ENCODE peak calls at places on chromosome 12, in nine cellular contexts. One of them, this sample, is unnamed.

GRCh38 chr12:102059343-102059742 is 2.4 kb downstream of the WASHC3 start:
- DNase-seq in T follicular helper cell: no peak
- DNase-seq in aorta: no peak
- DNase-seq in NCI-H1092: no peak
- DNase-seq in activated gamma-delta T cell treated with Interleukin-2 at 50 U/mL for 16 hours: no peak
- DNase-seq in anterior cingulate cortex: no peak
- DNase-seq in HTR-8/SVneo: no peak
- DNase-seq in hippocampal formation: no peak
- DNase-seq in stomach: no peak
- DNase-seq in this sample: no peak

GRCh38 chr12:88658009-88658408 is 77.7 kb upstream of the KITLG start:
- DNase-seq in T follicular helper cell: no peak
- DNase-seq in aorta: no peak
- DNase-seq in activated gamma-delta T cell treated with Interleukin-2 at 50 U/mL for 16 hours: no peak
- DNase-seq in hippocampal formation: no peak
- DNase-seq in stomach: no peak
- DNase-seq in NCI-H1092: no peak
- DNase-seq in anterior cingulate cortex: no peak
- DNase-seq in HTR-8/SVneo: no peak
- DNase-seq in this sample: peak

GRCh38 chr12:77777274-77777673 is 53.4 kb upstream of the NAV3 start:
- DNase-seq in anterior cingulate cortex: no peak
- DNase-seq in aorta: no peak
- DNase-seq in NCI-H1092: no peak
- DNase-seq in activated gamma-delta T cell treated with Interleukin-2 at 50 U/mL for 16 hours: no peak
- DNase-seq in T follicular helper cell: no peak
- DNase-seq in HTR-8/SVneo: no peak
- DNase-seq in hippocampal formation: no peak
- DNase-seq in stomach: no peak
- DNase-seq in this sample: no peak

GRCh38 chr12:68331500-68331868 is 678 bp downstream of the MDM1 start:
- DNase-seq in stomach: no peak
- DNase-seq in anterior cingulate cortex: no peak
- DNase-seq in NCI-H1092: no peak
- DNase-seq in aorta: no peak
- DNase-seq in T follicular helper cell: no peak
- DNase-seq in HTR-8/SVneo: no peak
- DNase-seq in activated gamma-delta T cell treated with Interleukin-2 at 50 U/mL for 16 hours: no peak
- DNase-seq in hippocampal formation: no peak
- DNase-seq in this sample: no peak

GRCh38 chr12:2255301-2255700 is 202.5 kb downstream of the CACNA1C start:
- DNase-seq in hippocampal formation: no peak
- DNase-seq in T follicular helper cell: no peak
- DNase-seq in HTR-8/SVneo: no peak
- DNase-seq in anterior cingulate cortex: no peak
- DNase-seq in stomach: no peak
- DNase-seq in NCI-H1092: no peak
- DNase-seq in activated gamma-delta T cell treated with Interleukin-2 at 50 U/mL for 16 hours: no peak
- DNase-seq in aorta: no peak
- DNase-seq in this sample: no peak

GRCh38 chr12:89642959-89643358 is 65.7 kb downstream of the ATP2B1 start:
- DNase-seq in T follicular helper cell: no peak
- DNase-seq in stomach: no peak
- DNase-seq in hippocampal formation: no peak
- DNase-seq in HTR-8/SVneo: no peak
- DNase-seq in activated gamma-delta T cell treated with Interleukin-2 at 50 U/mL for 16 hours: no peak
- DNase-seq in anterior cingulate cortex: no peak
- DNase-seq in aorta: no peak
- DNase-seq in NCI-H1092: no peak
- DNase-seq in this sample: no peak

GRCh38 chr12:113424915-113425823 is 3.0 kb downstream of the SDSL start:
- DNase-seq in hippocampal formation: peak
- DNase-seq in NCI-H1092: no peak
- DNase-seq in stomach: peak
- DNase-seq in anterior cingulate cortex: peak
- DNase-seq in activated gamma-delta T cell treated with Interleukin-2 at 50 U/mL for 16 hours: peak
- DNase-seq in T follicular helper cell: peak
- DNase-seq in HTR-8/SVneo: peak
- DNase-seq in aorta: peak
- DNase-seq in this sample: peak

GRCh38 chr12:118033902-118034301 is 17.4 kb downstream of the RFC5 start:
- DNase-seq in activated gamma-delta T cell treated with Interleukin-2 at 50 U/mL for 16 hours: no peak
- DNase-seq in hippocampal formation: no peak
- DNase-seq in stomach: no peak
- DNase-seq in HTR-8/SVneo: no peak
- DNase-seq in anterior cingulate cortex: no peak
- DNase-seq in T follicular helper cell: no peak
- DNase-seq in aorta: no peak
- DNase-seq in NCI-H1092: no peak
- DNase-seq in this sample: no peak

GRCh38 chr12:59088673-59089072 is 168.4 kb upstream of the LRIG3 start:
- DNase-seq in activated gamma-delta T cell treated with Interleukin-2 at 50 U/mL for 16 hours: no peak
- DNase-seq in aorta: no peak
- DNase-seq in anterior cingulate cortex: no peak
- DNase-seq in T follicular helper cell: no peak
- DNase-seq in HTR-8/SVneo: no peak
- DNase-seq in NCI-H1092: no peak
- DNase-seq in hippocampal formation: no peak
- DNase-seq in stomach: no peak
- DNase-seq in this sample: no peak

GRCh38 chr12:96395236-96395635 is 5.0 kb downstream of the CDK17 start:
- DNase-seq in T follicular helper cell: no peak
- DNase-seq in HTR-8/SVneo: no peak
- DNase-seq in activated gamma-delta T cell treated with Interleukin-2 at 50 U/mL for 16 hours: no peak
- DNase-seq in hippocampal formation: no peak
- DNase-seq in aorta: no peak
- DNase-seq in stomach: no peak
- DNase-seq in anterior cingulate cortex: no peak
- DNase-seq in NCI-H1092: no peak
- DNase-seq in this sample: no peak

GRCh38 chr12:110330544-110330943 is 49.5 kb downstream of the ATP2A2 start:
- DNase-seq in aorta: no peak
- DNase-seq in activated gamma-delta T cell treated with Interleukin-2 at 50 U/mL for 16 hours: no peak
- DNase-seq in anterior cingulate cortex: no peak
- DNase-seq in HTR-8/SVneo: peak
- DNase-seq in hippocampal formation: no peak
- DNase-seq in stomach: no peak
- DNase-seq in NCI-H1092: no peak
- DNase-seq in T follicular helper cell: no peak
- DNase-seq in this sample: no peak

GRCh38 chr12:6766651-6767300 is 613 bp downstream of the PTMS start:
- DNase-seq in activated gamma-delta T cell treated with Interleukin-2 at 50 U/mL for 16 hours: peak
- DNase-seq in hippocampal formation: peak
- DNase-seq in HTR-8/SVneo: peak
- DNase-seq in stomach: peak
- DNase-seq in aorta: peak
- DNase-seq in T follicular helper cell: peak
- DNase-seq in anterior cingulate cortex: peak
- DNase-seq in NCI-H1092: peak
- DNase-seq in this sample: peak

GRCh38 chr12:122003646-122004611 is 17.8 kb upstream of the BCL7A start:
- DNase-seq in activated gamma-delta T cell treated with Interleukin-2 at 50 U/mL for 16 hours: peak
- DNase-seq in stomach: no peak
- DNase-seq in aorta: peak
- DNase-seq in anterior cingulate cortex: no peak
- DNase-seq in HTR-8/SVneo: no peak
- DNase-seq in hippocampal formation: no peak
- DNase-seq in NCI-H1092: no peak
- DNase-seq in T follicular helper cell: no peak
- DNase-seq in this sample: no peak

GRCh38 chr12:9255837-9256236 is 47.6 kb upstream of the PZP start:
- DNase-seq in anterior cingulate cortex: no peak
- DNase-seq in aorta: no peak
- DNase-seq in hippocampal formation: no peak
- DNase-seq in stomach: no peak
- DNase-seq in NCI-H1092: no peak
- DNase-seq in T follicular helper cell: no peak
- DNase-seq in HTR-8/SVneo: no peak
- DNase-seq in activated gamma-delta T cell treated with Interleukin-2 at 50 U/mL for 16 hours: no peak
- DNase-seq in this sample: no peak

GRCh38 chr12:58918475-58918874 is 1.8 kb downstream of the LRIG3 start:
- DNase-seq in HTR-8/SVneo: no peak
- DNase-seq in aorta: no peak
- DNase-seq in NCI-H1092: no peak
- DNase-seq in stomach: no peak
- DNase-seq in anterior cingulate cortex: no peak
- DNase-seq in T follicular helper cell: no peak
- DNase-seq in hippocampal formation: no peak
- DNase-seq in activated gamma-delta T cell treated with Interleukin-2 at 50 U/mL for 16 hours: no peak
- DNase-seq in this sample: no peak

GRCh38 chr12:131204416-131205311 is 251.0 kb downstream of the ADGRD1 start:
- DNase-seq in T follicular helper cell: no peak
- DNase-seq in HTR-8/SVneo: no peak
- DNase-seq in anterior cingulate cortex: no peak
- DNase-seq in NCI-H1092: no peak
- DNase-seq in activated gamma-delta T cell treated with Interleukin-2 at 50 U/mL for 16 hours: no peak
- DNase-seq in hippocampal formation: no peak
- DNase-seq in stomach: no peak
- DNase-seq in aorta: no peak
- DNase-seq in this sample: no peak

GRCh38 chr12:119423285-119423684 is 88.8 kb downstream of the CCDC60 start:
- DNase-seq in activated gamma-delta T cell treated with Interleukin-2 at 50 U/mL for 16 hours: no peak
- DNase-seq in HTR-8/SVneo: no peak
- DNase-seq in stomach: no peak
- DNase-seq in NCI-H1092: no peak
- DNase-seq in aorta: no peak
- DNase-seq in hippocampal formation: no peak
- DNase-seq in T follicular helper cell: no peak
- DNase-seq in anterior cingulate cortex: no peak
- DNase-seq in this sample: peak

GRCh38 chr12:64400041-64400440 is 4.2 kb upstream of the XPOT start:
- DNase-seq in anterior cingulate cortex: peak
- DNase-seq in HTR-8/SVneo: peak
- DNase-seq in stomach: no peak
- DNase-seq in aorta: no peak
- DNase-seq in hippocampal formation: no peak
- DNase-seq in activated gamma-delta T cell treated with Interleukin-2 at 50 U/mL for 16 hours: no peak
- DNase-seq in NCI-H1092: no peak
- DNase-seq in T follicular helper cell: no peak
- DNase-seq in this sample: no peak

GRCh38 chr12:119829439-119829838 is 47.7 kb downstream of the CIT start:
- DNase-seq in anterior cingulate cortex: no peak
- DNase-seq in hippocampal formation: no peak
- DNase-seq in activated gamma-delta T cell treated with Interleukin-2 at 50 U/mL for 16 hours: no peak
- DNase-seq in NCI-H1092: no peak
- DNase-seq in stomach: no peak
- DNase-seq in HTR-8/SVneo: no peak
- DNase-seq in aorta: no peak
- DNase-seq in T follicular helper cell: no peak
- DNase-seq in this sample: no peak

GRCh38 chr12:121124402-121125109 is 8.1 kb upstream of the P2RX7 start:
- DNase-seq in HTR-8/SVneo: peak
- DNase-seq in NCI-H1092: no peak
- DNase-seq in anterior cingulate cortex: no peak
- DNase-seq in aorta: no peak
- DNase-seq in T follicular helper cell: no peak
- DNase-seq in activated gamma-delta T cell treated with Interleukin-2 at 50 U/mL for 16 hours: no peak
- DNase-seq in hippocampal formation: no peak
- DNase-seq in stomach: no peak
- DNase-seq in this sample: peak

GRCh38 chr12:62656576-62657362 is 190.1 kb downstream of the MON2 start:
- DNase-seq in anterior cingulate cortex: no peak
- DNase-seq in hippocampal formation: no peak
- DNase-seq in activated gamma-delta T cell treated with Interleukin-2 at 50 U/mL for 16 hours: no peak
- DNase-seq in NCI-H1092: no peak
- DNase-seq in aorta: no peak
- DNase-seq in stomach: no peak
- DNase-seq in HTR-8/SVneo: no peak
- DNase-seq in T follicular helper cell: no peak
- DNase-seq in this sample: no peak

GRCh38 chr12:124854637-124855184 is 9.0 kb downstream of the SCARB1 start:
- DNase-seq in HTR-8/SVneo: no peak
- DNase-seq in NCI-H1092: no peak
- DNase-seq in hippocampal formation: no peak
- DNase-seq in activated gamma-delta T cell treated with Interleukin-2 at 50 U/mL for 16 hours: no peak
- DNase-seq in aorta: no peak
- DNase-seq in anterior cingulate cortex: no peak
- DNase-seq in stomach: no peak
- DNase-seq in T follicular helper cell: no peak
- DNase-seq in this sample: no peak

GRCh38 chr12:57046947-57047890 is 2.7 kb downstream of the MYO1A start:
- DNase-seq in HTR-8/SVneo: no peak
- DNase-seq in stomach: no peak
- DNase-seq in T follicular helper cell: no peak
- DNase-seq in aorta: no peak
- DNase-seq in activated gamma-delta T cell treated with Interleukin-2 at 50 U/mL for 16 hours: no peak
- DNase-seq in NCI-H1092: no peak
- DNase-seq in anterior cingulate cortex: no peak
- DNase-seq in hippocampal formation: no peak
- DNase-seq in this sample: no peak

GRCh38 chr12:68487721-68488309 is 122.9 kb upstream of the RAP1B start:
- DNase-seq in aorta: no peak
- DNase-seq in NCI-H1092: no peak
- DNase-seq in T follicular helper cell: no peak
- DNase-seq in activated gamma-delta T cell treated with Interleukin-2 at 50 U/mL for 16 hours: no peak
- DNase-seq in hippocampal formation: no peak
- DNase-seq in anterior cingulate cortex: no peak
- DNase-seq in HTR-8/SVneo: no peak
- DNase-seq in stomach: no peak
- DNase-seq in this sample: no peak